ENCODE peak calls at places on chromosomes 13 and 19, in eight cellular contexts. One of them, this sample, is unnamed.

GRCh38 chr13:40433577-40433976 is 232.9 kb downstream of the FOXO1 start:
- DNase-seq in fibroblast of lung: no peak
- DNase-seq in CD8-positive, alpha-beta T cell: no peak
- DNase-seq in A549: no peak
- DNase-seq in mucosa of descending colon: peak; percentile 68
- DNase-seq in colonic mucosa: no peak
- DNase-seq in uterus: no peak
- DNase-seq in tibial artery: no peak
- DNase-seq in this sample: no peak

GRCh38 chr13:79725841-79726240 is 244.9 kb downstream of the NDFIP2 start:
- DNase-seq in fibroblast of lung: no peak
- DNase-seq in CD8-positive, alpha-beta T cell: no peak
- DNase-seq in A549: no peak
- DNase-seq in mucosa of descending colon: no peak
- DNase-seq in colonic mucosa: no peak
- DNase-seq in uterus: no peak
- DNase-seq in tibial artery: no peak
- DNase-seq in this sample: no peak

GRCh38 chr13:72145383-72145782 is 278.4 kb upstream of the DACH1 start:
- DNase-seq in fibroblast of lung: no peak
- DNase-seq in CD8-positive, alpha-beta T cell: no peak
- DNase-seq in A549: no peak
- DNase-seq in mucosa of descending colon: no peak
- DNase-seq in colonic mucosa: no peak
- DNase-seq in uterus: no peak
- DNase-seq in tibial artery: no peak
- DNase-seq in this sample: no peak

GRCh38 chr19:23312515-23312914 is 62.3 kb upstream of the ZNF724 start:
- DNase-seq in fibroblast of lung: no peak
- DNase-seq in CD8-positive, alpha-beta T cell: no peak
- DNase-seq in A549: no peak
- DNase-seq in mucosa of descending colon: no peak
- DNase-seq in colonic mucosa: no peak
- DNase-seq in uterus: no peak
- DNase-seq in tibial artery: no peak
- DNase-seq in this sample: no peak

GRCh38 chr13:35160921-35161320 is 218.9 kb downstream of the NBEA start:
- DNase-seq in fibroblast of lung: no peak
- DNase-seq in CD8-positive, alpha-beta T cell: no peak
- DNase-seq in A549: no peak
- DNase-seq in mucosa of descending colon: no peak
- DNase-seq in colonic mucosa: no peak
- DNase-seq in uterus: no peak
- DNase-seq in tibial artery: no peak
- DNase-seq in this sample: no peak

GRCh38 chr13:80359459-80360297 is 18.8 kb upstream of the SPRY2 start:
- DNase-seq in fibroblast of lung: peak; percentile 73
- DNase-seq in CD8-positive, alpha-beta T cell: no peak
- DNase-seq in A549: no peak
- DNase-seq in mucosa of descending colon: no peak
- DNase-seq in colonic mucosa: no peak
- DNase-seq in uterus: no peak
- DNase-seq in tibial artery: no peak
- DNase-seq in this sample: no peak

GRCh38 chr19:33400856-33401682 is 27.6 kb downstream of the CEBPG start:
- DNase-seq in fibroblast of lung: no peak
- DNase-seq in CD8-positive, alpha-beta T cell: no peak
- DNase-seq in A549: no peak
- DNase-seq in mucosa of descending colon: peak; percentile 35
- DNase-seq in colonic mucosa: no peak
- DNase-seq in uterus: no peak
- DNase-seq in tibial artery: peak; percentile 57
- DNase-seq in this sample: no peak

GRCh38 chr19:51448011-51448744 is 10.1 kb downstream of the SIGLEC8 start:
- DNase-seq in fibroblast of lung: no peak
- DNase-seq in CD8-positive, alpha-beta T cell: no peak
- DNase-seq in A549: no peak
- DNase-seq in mucosa of descending colon: no peak
- DNase-seq in colonic mucosa: no peak
- DNase-seq in uterus: no peak
- DNase-seq in tibial artery: no peak
- DNase-seq in this sample: no peak

GRCh38 chr19:56053596-56053995 is 67.0 kb downstream of the NLRP5 start:
- DNase-seq in fibroblast of lung: no peak
- DNase-seq in CD8-positive, alpha-beta T cell: no peak
- DNase-seq in A549: no peak
- DNase-seq in mucosa of descending colon: no peak
- DNase-seq in colonic mucosa: no peak
- DNase-seq in uterus: no peak
- DNase-seq in tibial artery: no peak
- DNase-seq in this sample: no peak

GRCh38 chr13:48979892-48980291 is 4.2 kb downstream of the FNDC3A start:
- DNase-seq in fibroblast of lung: no peak
- DNase-seq in CD8-positive, alpha-beta T cell: no peak
- DNase-seq in A549: no peak
- DNase-seq in mucosa of descending colon: no peak
- DNase-seq in colonic mucosa: no peak
- DNase-seq in uterus: no peak
- DNase-seq in tibial artery: no peak
- DNase-seq in this sample: no peak

GRCh38 chr13:66926200-66926850 is 303.8 kb downstream of the PCDH9 start:
- DNase-seq in fibroblast of lung: no peak
- DNase-seq in CD8-positive, alpha-beta T cell: no peak
- DNase-seq in A549: no peak
- DNase-seq in mucosa of descending colon: no peak
- DNase-seq in colonic mucosa: no peak
- DNase-seq in uterus: no peak
- DNase-seq in tibial artery: no peak
- DNase-seq in this sample: no peak

GRCh38 chr19:2207991-2208860 is 27.9 kb downstream of the PLEKHJ1 start:
- DNase-seq in fibroblast of lung: peak; percentile 61
- DNase-seq in CD8-positive, alpha-beta T cell: no peak
- DNase-seq in A549: peak; percentile 23
- DNase-seq in mucosa of descending colon: peak; percentile 80
- DNase-seq in colonic mucosa: peak; percentile 73
- DNase-seq in uterus: peak; percentile 45
- DNase-seq in tibial artery: no peak
- DNase-seq in this sample: no peak
- TF ChIP-seq CTCF in fibroblast of lung: peak; percentile 5
- TF ChIP-seq CTCF in CD8-positive, alpha-beta T cell: no peak
- TF ChIP-seq CTCF in A549: no peak
- TF ChIP-seq CTCF in mucosa of descending colon: no peak
- TF ChIP-seq CTCF in colonic mucosa: no peak
- TF ChIP-seq CTCF in uterus: no peak
- TF ChIP-seq CTCF in tibial artery: no peak
- TF ChIP-seq CTCF in this sample: no peak

GRCh38 chr19:41537789-41538188 is 38.2 kb upstream of the CEACAM21 start:
- DNase-seq in fibroblast of lung: peak; percentile 31
- DNase-seq in CD8-positive, alpha-beta T cell: no peak
- DNase-seq in A549: peak; percentile 52
- DNase-seq in mucosa of descending colon: no peak
- DNase-seq in colonic mucosa: no peak
- DNase-seq in uterus: no peak
- DNase-seq in tibial artery: no peak
- DNase-seq in this sample: no peak
- TF ChIP-seq CTCF in fibroblast of lung: peak; percentile 46
- TF ChIP-seq CTCF in CD8-positive, alpha-beta T cell: no peak
- TF ChIP-seq CTCF in A549: peak; percentile 58
- TF ChIP-seq CTCF in mucosa of descending colon: no peak
- TF ChIP-seq CTCF in colonic mucosa: peak; percentile 40
- TF ChIP-seq CTCF in uterus: no peak
- TF ChIP-seq CTCF in tibial artery: no peak
- TF ChIP-seq CTCF in this sample: peak; percentile 36

GRCh38 chr13:112836940-112837339 is 132.1 kb upstream of the MCF2L start:
- DNase-seq in fibroblast of lung: no peak
- DNase-seq in CD8-positive, alpha-beta T cell: no peak
- DNase-seq in A549: no peak
- DNase-seq in mucosa of descending colon: no peak
- DNase-seq in colonic mucosa: no peak
- DNase-seq in uterus: no peak
- DNase-seq in tibial artery: no peak
- DNase-seq in this sample: no peak

GRCh38 chr13:112837371-112838037 is 131.5 kb upstream of the MCF2L start:
- DNase-seq in fibroblast of lung: no peak
- DNase-seq in CD8-positive, alpha-beta T cell: no peak
- DNase-seq in A549: no peak
- DNase-seq in mucosa of descending colon: no peak
- DNase-seq in colonic mucosa: no peak
- DNase-seq in uterus: no peak
- DNase-seq in tibial artery: no peak
- DNase-seq in this sample: no peak

GRCh38 chr13:112840472-112841302 is 128.3 kb upstream of the MCF2L start:
- DNase-seq in fibroblast of lung: no peak
- DNase-seq in CD8-positive, alpha-beta T cell: no peak
- DNase-seq in A549: no peak
- DNase-seq in mucosa of descending colon: peak; percentile 38
- DNase-seq in colonic mucosa: no peak
- DNase-seq in uterus: no peak
- DNase-seq in tibial artery: no peak
- DNase-seq in this sample: no peak

GRCh38 chr13:112838038-112838965 is 130.7 kb upstream of the MCF2L start:
- DNase-seq in fibroblast of lung: no peak
- DNase-seq in CD8-positive, alpha-beta T cell: no peak
- DNase-seq in A549: no peak
- DNase-seq in mucosa of descending colon: no peak
- DNase-seq in colonic mucosa: no peak
- DNase-seq in uterus: no peak
- DNase-seq in tibial artery: peak; percentile 56
- DNase-seq in this sample: no peak

DNA sequence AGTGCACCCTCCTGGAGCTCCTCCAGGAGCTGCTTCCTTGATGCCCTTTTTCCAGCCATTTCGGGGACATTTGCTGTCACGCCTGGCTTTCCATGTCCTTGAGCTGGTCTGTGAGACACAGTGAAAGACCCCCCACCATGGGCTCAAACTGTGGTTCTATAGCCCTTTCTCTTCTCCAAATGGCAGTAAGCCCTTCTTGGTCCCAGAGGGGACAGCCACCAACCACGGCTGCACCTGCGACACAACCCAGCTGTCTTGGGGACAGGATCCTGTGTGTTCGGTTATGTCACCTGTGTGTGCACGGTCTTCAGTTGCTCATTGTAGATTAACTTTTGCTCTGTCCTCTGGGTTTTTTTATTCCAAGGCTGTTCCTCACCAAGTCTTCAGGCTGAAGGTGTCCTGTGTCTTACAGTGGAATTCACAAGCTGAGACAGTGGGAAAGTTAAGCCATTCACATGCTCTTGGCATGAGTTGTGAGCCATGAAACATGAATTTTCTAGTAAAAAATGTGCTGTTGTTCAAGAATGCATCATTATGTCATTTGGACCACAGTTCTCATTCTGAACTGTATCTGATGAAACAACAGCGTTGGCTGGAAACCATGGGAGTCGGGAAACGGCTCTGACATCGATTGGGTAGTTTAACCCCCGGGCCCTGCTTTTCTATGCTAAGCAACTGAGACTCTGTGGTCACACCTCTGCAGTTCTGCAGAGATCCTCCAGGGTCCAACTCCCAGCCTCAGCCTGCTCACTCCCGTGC is 129.5 kb upstream of the MCF2L start:
- DNase-seq in fibroblast of lung: peak; percentile 50
- DNase-seq in CD8-positive, alpha-beta T cell: no peak
- DNase-seq in A549: no peak
- DNase-seq in mucosa of descending colon: peak; percentile 19
- DNase-seq in colonic mucosa: no peak
- DNase-seq in uterus: no peak
- DNase-seq in tibial artery: no peak
- DNase-seq in this sample: no peak
- TF ChIP-seq CTCF in fibroblast of lung: no peak
- TF ChIP-seq CTCF in CD8-positive, alpha-beta T cell: no peak
- TF ChIP-seq CTCF in A549: no peak
- TF ChIP-seq CTCF in mucosa of descending colon: no peak
- TF ChIP-seq CTCF in colonic mucosa: no peak
- TF ChIP-seq CTCF in uterus: no peak
- TF ChIP-seq CTCF in tibial artery: no peak
- TF ChIP-seq CTCF in this sample: no peak

DNA sequence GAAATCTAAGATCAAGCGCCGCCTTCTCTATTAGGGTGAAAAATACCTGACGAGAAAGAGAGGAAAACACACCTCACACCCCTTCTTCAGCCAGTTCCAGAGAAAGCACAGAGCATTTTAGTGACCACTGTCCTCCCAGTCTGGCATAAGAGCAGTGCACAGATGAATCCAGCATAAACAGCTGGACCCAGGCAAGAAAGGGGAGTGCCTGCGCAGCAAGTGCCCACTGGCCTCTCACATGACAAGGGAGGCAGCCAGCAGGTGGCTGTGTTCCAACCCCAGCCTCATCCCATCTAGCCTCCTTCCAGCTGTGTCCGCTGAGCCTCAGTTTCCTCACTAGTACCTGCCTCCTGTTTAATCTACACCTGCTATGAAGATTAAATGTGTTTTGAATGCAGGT is 8.0 kb downstream of the MED26 start:
- DNase-seq in fibroblast of lung: no peak
- DNase-seq in CD8-positive, alpha-beta T cell: no peak
- DNase-seq in A549: no peak
- DNase-seq in mucosa of descending colon: no peak
- DNase-seq in colonic mucosa: no peak
- DNase-seq in uterus: no peak
- DNase-seq in tibial artery: no peak
- DNase-seq in this sample: no peak
- TF ChIP-seq CTCF in fibroblast of lung: no peak
- TF ChIP-seq CTCF in CD8-positive, alpha-beta T cell: no peak
- TF ChIP-seq CTCF in A549: no peak
- TF ChIP-seq CTCF in mucosa of descending colon: no peak
- TF ChIP-seq CTCF in colonic mucosa: no peak
- TF ChIP-seq CTCF in uterus: no peak
- TF ChIP-seq CTCF in tibial artery: no peak
- TF ChIP-seq CTCF in this sample: no peak

GRCh38 chr19:49890349-49891311 is 6.1 kb downstream of the IL4I1 start:
- DNase-seq in fibroblast of lung: no peak
- DNase-seq in CD8-positive, alpha-beta T cell: peak; percentile 49
- DNase-seq in A549: no peak
- DNase-seq in mucosa of descending colon: peak; percentile 81
- DNase-seq in colonic mucosa: peak; percentile 69
- DNase-seq in uterus: no peak
- DNase-seq in tibial artery: no peak
- DNase-seq in this sample: no peak
- TF ChIP-seq CTCF in fibroblast of lung: no peak
- TF ChIP-seq CTCF in CD8-positive, alpha-beta T cell: peak; percentile 65
- TF ChIP-seq CTCF in A549: peak; percentile 34
- TF ChIP-seq CTCF in mucosa of descending colon: no peak
- TF ChIP-seq CTCF in colonic mucosa: no peak
- TF ChIP-seq CTCF in uterus: no peak
- TF ChIP-seq CTCF in tibial artery: no peak
- TF ChIP-seq CTCF in this sample: no peak

GRCh38 chr19:45092747-45093678 is at the start of gene PPP1R37:
- DNase-seq in fibroblast of lung: peak; percentile 99
- DNase-seq in CD8-positive, alpha-beta T cell: peak; percentile 87
- DNase-seq in A549: peak; percentile 99
- DNase-seq in mucosa of descending colon: peak; percentile 97
- DNase-seq in colonic mucosa: peak; percentile 96
- DNase-seq in uterus: peak; percentile 92
- DNase-seq in tibial artery: peak; percentile 95
- DNase-seq in this sample: peak; percentile 81
- TF ChIP-seq CTCF in fibroblast of lung: no peak
- TF ChIP-seq CTCF in CD8-positive, alpha-beta T cell: peak; percentile 43
- TF ChIP-seq CTCF in A549: peak; percentile 18
- TF ChIP-seq CTCF in mucosa of descending colon: no peak
- TF ChIP-seq CTCF in colonic mucosa: peak; percentile 25
- TF ChIP-seq CTCF in uterus: no peak
- TF ChIP-seq CTCF in tibial artery: peak; percentile 47
- TF ChIP-seq CTCF in this sample: no peak

This sample was measured in LNCaP clone FGC.